ENCODE peak calls at places on chromosome 11, in seven cellular contexts. One of them, this sample, is unnamed. For H3K27me3, the result is how much of the 10 kb centered on the place peaks cover.

GRCh38 chr11:117927926-117928325 is 1.3 kb downstream of the TMPRSS13 start:
- DNase-seq in upper lobe of left lung: no peak
- DNase-seq in Peyer's patch: no peak
- DNase-seq in prostate gland: no peak
- DNase-seq in body of pancreas: no peak
- DNase-seq in HCT116: no peak
- DNase-seq in IMR-90: no peak
- DNase-seq in this sample: no peak

GRCh38 chr11:92556435-92556834 is 331.8 kb downstream of the FAT3 start:
- DNase-seq in IMR-90: peak
- DNase-seq in prostate gland: no peak
- DNase-seq in body of pancreas: no peak
- DNase-seq in Peyer's patch: no peak
- DNase-seq in upper lobe of left lung: no peak
- DNase-seq in HCT116: no peak
- DNase-seq in this sample: no peak

GRCh38 chr11:82771781-82772180 is 38.1 kb upstream of the FAM181B start:
- DNase-seq in HCT116: no peak
- DNase-seq in Peyer's patch: no peak
- DNase-seq in IMR-90: no peak
- DNase-seq in body of pancreas: no peak
- DNase-seq in prostate gland: no peak
- DNase-seq in upper lobe of left lung: no peak
- DNase-seq in this sample: no peak

GRCh38 chr11:77266766-77267165 is 34.7 kb downstream of the GDPD4 start:
- DNase-seq in Peyer's patch: no peak
- DNase-seq in body of pancreas: no peak
- DNase-seq in upper lobe of left lung: no peak
- DNase-seq in HCT116: no peak
- DNase-seq in prostate gland: no peak
- DNase-seq in IMR-90: peak
- DNase-seq in this sample: no peak

GRCh38 chr11:34840736-34841386 is 75.3 kb downstream of the APIP start:
- DNase-seq in upper lobe of left lung: peak
- DNase-seq in IMR-90: peak
- DNase-seq in prostate gland: no peak
- DNase-seq in body of pancreas: peak
- DNase-seq in Peyer's patch: no peak
- DNase-seq in HCT116: peak
- DNase-seq in this sample: no peak

GRCh38 chr11:88421530-88421929 is 84.0 kb upstream of the CTSC start:
- DNase-seq in body of pancreas: no peak
- DNase-seq in Peyer's patch: no peak
- DNase-seq in prostate gland: no peak
- DNase-seq in IMR-90: peak
- DNase-seq in upper lobe of left lung: peak
- DNase-seq in HCT116: no peak
- DNase-seq in this sample: no peak

GRCh38 chr11:20596629-20597129 is 2.7 kb upstream of the SLC6A5 start:
- DNase-seq in IMR-90: no peak
- DNase-seq in HCT116: no peak
- DNase-seq in Peyer's patch: no peak
- DNase-seq in upper lobe of left lung: no peak
- DNase-seq in body of pancreas: no peak
- DNase-seq in prostate gland: no peak
- DNase-seq in this sample: no peak

GRCh38 chr11:75777461-75778110 is 9.0 kb downstream of the DGAT2 start:
- DNase-seq in upper lobe of left lung: peak
- DNase-seq in HCT116: no peak
- DNase-seq in IMR-90: no peak
- DNase-seq in prostate gland: no peak
- DNase-seq in body of pancreas: no peak
- DNase-seq in Peyer's patch: no peak
- DNase-seq in this sample: no peak

GRCh38 chr11:11117730-11118129 is 235.3 kb downstream of the CSNK2A3 start:
- DNase-seq in body of pancreas: no peak
- DNase-seq in prostate gland: no peak
- DNase-seq in HCT116: no peak
- DNase-seq in upper lobe of left lung: no peak
- DNase-seq in IMR-90: no peak
- DNase-seq in Peyer's patch: no peak
- DNase-seq in this sample: no peak

GRCh38 chr11:92457250-92457649 is 232.6 kb downstream of the FAT3 start:
- DNase-seq in IMR-90: peak
- DNase-seq in prostate gland: no peak
- DNase-seq in body of pancreas: no peak
- DNase-seq in Peyer's patch: no peak
- DNase-seq in HCT116: no peak
- DNase-seq in upper lobe of left lung: no peak
- DNase-seq in this sample: no peak

GRCh38 chr11:79592441-79593223 is 151.8 kb upstream of the TENM4 start:
- DNase-seq in prostate gland: no peak
- DNase-seq in HCT116: no peak
- DNase-seq in IMR-90: no peak
- DNase-seq in upper lobe of left lung: no peak
- DNase-seq in body of pancreas: no peak
- DNase-seq in Peyer's patch: no peak
- DNase-seq in this sample: no peak

GRCh38 chr11:29518389-29519174 is 498.2 kb downstream of the KCNA4 start:
- DNase-seq in body of pancreas: no peak
- DNase-seq in HCT116: no peak
- DNase-seq in IMR-90: no peak
- DNase-seq in Peyer's patch: no peak
- DNase-seq in prostate gland: no peak
- DNase-seq in upper lobe of left lung: no peak
- DNase-seq in this sample: no peak

GRCh38 chr11:67666676-67667489 is 7.5 kb downstream of the ALDH3B2 start:
- DNase-seq in Peyer's patch: no peak
- DNase-seq in upper lobe of left lung: no peak
- DNase-seq in body of pancreas: no peak
- DNase-seq in prostate gland: no peak
- DNase-seq in IMR-90: no peak
- DNase-seq in HCT116: no peak
- DNase-seq in this sample: no peak

GRCh38 chr11:67667490-67668190 is 6.8 kb downstream of the ALDH3B2 start:
- DNase-seq in prostate gland: no peak
- DNase-seq in upper lobe of left lung: no peak
- DNase-seq in IMR-90: no peak
- DNase-seq in Peyer's patch: peak
- DNase-seq in HCT116: no peak
- DNase-seq in body of pancreas: no peak
- DNase-seq in this sample: no peak

GRCh38 chr11:67666303-67666645 is 8.1 kb downstream of the ALDH3B2 start:
- DNase-seq in upper lobe of left lung: no peak
- DNase-seq in Peyer's patch: no peak
- DNase-seq in HCT116: no peak
- DNase-seq in prostate gland: no peak
- DNase-seq in IMR-90: no peak
- DNase-seq in body of pancreas: no peak
- DNase-seq in this sample: no peak

GRCh38 chr11:67670316-67671210 is 3.9 kb downstream of the ALDH3B2 start:
- DNase-seq in body of pancreas: no peak
- DNase-seq in IMR-90: no peak
- DNase-seq in HCT116: no peak
- DNase-seq in upper lobe of left lung: no peak
- DNase-seq in Peyer's patch: no peak
- DNase-seq in prostate gland: no peak
- DNase-seq in this sample: no peak

GRCh38 chr11:67668191-67668551 is 6.3 kb downstream of the ALDH3B2 start:
- DNase-seq in Peyer's patch: no peak
- DNase-seq in HCT116: no peak
- DNase-seq in IMR-90: no peak
- DNase-seq in prostate gland: no peak
- DNase-seq in upper lobe of left lung: no peak
- DNase-seq in body of pancreas: no peak
- DNase-seq in this sample: no peak
- H3K4me3 ChIP-seq in Peyer's patch: no peak
- H3K4me3 ChIP-seq in HCT116: no peak
- H3K4me3 ChIP-seq in IMR-90: no peak
- H3K4me3 ChIP-seq in prostate gland: no peak
- H3K4me3 ChIP-seq in upper lobe of left lung: no peak
- H3K4me3 ChIP-seq in body of pancreas: no peak
- H3K4me3 ChIP-seq in this sample: no peak

GRCh38 chr11:124875943-124876817 is 10.9 kb downstream of the ROBO3 start:
- DNase-seq in HCT116: peak
- DNase-seq in prostate gland: peak
- DNase-seq in body of pancreas: peak
- DNase-seq in Peyer's patch: peak
- DNase-seq in IMR-90: peak
- DNase-seq in upper lobe of left lung: peak
- DNase-seq in this sample: peak
- TF ChIP-seq POLR2A in HCT116: peak
- TF ChIP-seq POLR2A in prostate gland: no peak
- TF ChIP-seq POLR2A in body of pancreas: peak
- TF ChIP-seq POLR2A in Peyer's patch: no peak
- TF ChIP-seq POLR2A in IMR-90: peak
- TF ChIP-seq POLR2A in upper lobe of left lung: no peak
- TF ChIP-seq POLR2A in this sample: no peak

GRCh38 chr11:2268911-2269600 is 1.3 kb downstream of the ASCL2 start:
- DNase-seq in upper lobe of left lung: peak
- DNase-seq in Peyer's patch: peak
- DNase-seq in IMR-90: no peak
- DNase-seq in HCT116: no peak
- DNase-seq in body of pancreas: peak
- DNase-seq in prostate gland: peak
- DNase-seq in this sample: peak

GRCh38 chr11:2266586-2267305 is 3.6 kb downstream of the ASCL2 start:
- DNase-seq in Peyer's patch: peak
- DNase-seq in body of pancreas: no peak
- DNase-seq in HCT116: no peak
- DNase-seq in prostate gland: no peak
- DNase-seq in upper lobe of left lung: no peak
- DNase-seq in IMR-90: no peak
- DNase-seq in this sample: peak

GRCh38 chr11:2265854-2266585 is 4.4 kb downstream of the ASCL2 start:
- DNase-seq in HCT116: no peak
- DNase-seq in body of pancreas: peak
- DNase-seq in Peyer's patch: peak
- DNase-seq in IMR-90: no peak
- DNase-seq in prostate gland: peak
- DNase-seq in upper lobe of left lung: no peak
- DNase-seq in this sample: peak

GRCh38 chr11:2267871-2268825 is 2.2 kb downstream of the ASCL2 start:
- DNase-seq in Peyer's patch: peak
- DNase-seq in body of pancreas: peak
- DNase-seq in upper lobe of left lung: no peak
- DNase-seq in prostate gland: peak
- DNase-seq in IMR-90: no peak
- DNase-seq in HCT116: no peak
- DNase-seq in this sample: peak

DNA sequence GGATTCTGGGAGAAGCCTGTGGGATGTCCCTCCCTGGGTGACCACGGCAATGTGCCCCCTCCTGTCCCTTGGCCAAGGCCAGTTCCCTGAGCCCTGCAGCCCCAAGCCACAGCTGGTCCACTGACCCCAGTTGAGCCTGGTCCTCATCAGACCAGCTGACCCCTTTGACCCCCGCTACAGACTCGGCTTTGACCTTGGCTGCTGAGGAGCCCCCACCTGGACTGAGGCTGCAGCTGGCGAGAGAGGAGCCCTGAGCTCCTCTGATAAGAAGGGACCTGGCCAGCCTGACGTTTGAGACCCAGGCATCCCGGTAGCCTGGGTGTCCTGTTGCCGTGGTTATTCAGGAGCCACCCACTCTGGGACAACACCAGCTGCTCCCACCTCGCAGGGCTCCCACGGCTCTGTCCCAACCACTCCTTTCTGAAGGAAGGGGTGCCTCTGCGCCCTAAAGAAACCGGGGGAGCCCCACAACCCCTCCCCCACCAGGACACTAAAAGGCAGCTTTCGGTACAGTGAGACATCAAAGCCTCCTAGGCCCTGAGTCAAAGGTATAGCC is 3.0 kb downstream of the ASCL2 start:
- DNase-seq in upper lobe of left lung: no peak
- DNase-seq in prostate gland: peak
- DNase-seq in Peyer's patch: peak
- DNase-seq in HCT116: no peak
- DNase-seq in body of pancreas: peak
- DNase-seq in IMR-90: no peak
- DNase-seq in this sample: peak
- H3K27me3 ChIP-seq in upper lobe of left lung: under half
- H3K27me3 ChIP-seq in prostate gland: under half
- H3K27me3 ChIP-seq in Peyer's patch: under half
- H3K27me3 ChIP-seq in HCT116: under half
- H3K27me3 ChIP-seq in body of pancreas: under half
- H3K27me3 ChIP-seq in IMR-90: half or more
- H3K27me3 ChIP-seq in this sample: under half

DNA sequence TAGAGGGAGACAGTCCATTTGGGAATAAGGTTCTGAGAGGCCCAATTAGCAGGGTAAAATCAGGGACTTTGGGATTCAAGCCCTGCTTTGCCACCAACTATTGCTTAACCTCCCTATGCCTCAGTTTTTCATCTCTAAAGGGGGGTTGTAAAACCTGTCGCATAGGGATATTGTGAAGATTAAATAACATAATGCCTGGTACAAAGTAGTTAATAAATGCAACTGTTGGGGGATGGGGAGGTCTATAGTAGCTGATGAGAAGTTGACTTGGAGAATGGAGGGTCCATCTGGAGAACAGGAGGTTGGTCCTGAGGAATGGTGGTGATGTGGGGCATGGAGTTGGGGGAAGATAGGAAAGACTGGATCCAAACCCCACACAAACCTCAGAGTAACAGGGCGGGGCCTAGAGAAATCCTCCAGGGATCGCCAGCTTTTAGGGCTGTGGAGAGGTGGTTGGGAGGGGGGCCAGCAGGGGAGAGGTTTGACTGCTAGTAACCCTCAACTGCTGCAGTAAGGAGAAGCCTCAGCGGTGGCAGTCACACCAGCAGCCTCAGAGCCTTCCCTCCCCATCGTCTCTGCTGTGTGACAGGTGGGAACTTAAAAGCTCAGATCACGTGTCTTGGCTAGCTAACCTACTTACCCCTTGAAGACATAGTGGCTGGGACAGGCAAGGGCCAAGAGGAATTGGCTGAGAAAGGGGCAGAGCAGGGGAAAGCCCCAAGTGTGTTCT is 1.1 kb upstream of the ABCG4 start:
- DNase-seq in IMR-90: no peak
- DNase-seq in Peyer's patch: no peak
- DNase-seq in upper lobe of left lung: no peak
- DNase-seq in prostate gland: no peak
- DNase-seq in body of pancreas: no peak
- DNase-seq in HCT116: no peak
- DNase-seq in this sample: no peak
- H3K4me3 ChIP-seq in IMR-90: no peak
- H3K4me3 ChIP-seq in Peyer's patch: no peak
- H3K4me3 ChIP-seq in upper lobe of left lung: no peak
- H3K4me3 ChIP-seq in prostate gland: no peak
- H3K4me3 ChIP-seq in body of pancreas: no peak
- H3K4me3 ChIP-seq in HCT116: no peak
- H3K4me3 ChIP-seq in this sample: no peak

GRCh38 chr11:121553806-121554205 is 101.0 kb upstream of the SORL1-AS1 start:
- DNase-seq in upper lobe of left lung: peak
- DNase-seq in IMR-90: peak
- DNase-seq in Peyer's patch: no peak
- DNase-seq in prostate gland: no peak
- DNase-seq in body of pancreas: peak
- DNase-seq in HCT116: peak
- DNase-seq in this sample: no peak
- TF ChIP-seq POLR2A in upper lobe of left lung: no peak
- TF ChIP-seq POLR2A in IMR-90: no peak
- TF ChIP-seq POLR2A in Peyer's patch: no peak
- TF ChIP-seq POLR2A in prostate gland: no peak
- TF ChIP-seq POLR2A in body of pancreas: no peak
- TF ChIP-seq POLR2A in HCT116: no peak
- TF ChIP-seq POLR2A in this sample: no peak